ENCODE peak calls at places on chromosomes 1 and 21, in six cellular contexts. C is upper lobe of right lung, I is A549, L is BE2C, D is mammary epithelial cell, F is tibial nerve. J is an unnamed sample.

GRCh38 chr1:248775496-248775895 is 19.9 kb upstream of the LYPD8 start:
- DNase-seq in C (no peak), D (no peak), F (no peak), I (no peak), L (no peak), J (no peak)

GRCh38 chr1:162371611-162372010 is 5.0 kb downstream of the SPATA46 start:
- DNase-seq in I (no peak), L (no peak), C (no peak), F (no peak), D (peak), J (no peak)

GRCh38 chr1:56584910-56585528 is 5.7 kb upstream of the PLPP3 start:
- DNase-seq in C (no peak), F (peak), D (peak), I (peak), L (peak), J (no peak)

GRCh38 chr1:1000357-1001056 is 610 bp upstream of the HES4 start:
- DNase-seq in F (peak), I (no peak), D (peak), C (peak), L (peak), J (no peak)

GRCh38 chr1:2344121-2344681 is 47.2 kb downstream of the MORN1 start:
- DNase-seq in D (peak), I (no peak), C (no peak), L (peak), F (no peak), J (no peak)

GRCh38 chr1:205074084-205074483 is 10.2 kb downstream of the TMEM81 start:
- DNase-seq in C (peak), D (no peak), F (no peak), L (no peak), I (no peak), J (no peak)

GRCh38 chr1:119984771-119985170 is 84.7 kb downstream of the NOTCH2 start:
- DNase-seq in L (no peak), F (no peak), C (no peak), D (peak), I (no peak), J (no peak)

GRCh38 chr1:217660353-217661062 is 29.4 kb downstream of the SPATA17 start:
- DNase-seq in F (no peak), D (peak), L (no peak), I (peak), C (no peak), J (no peak)

GRCh38 chr1:229952670-229953520 is 114.1 kb upstream of the GALNT2 start:
- DNase-seq in I (no peak), D (peak), F (no peak), L (no peak), C (no peak), J (no peak)

GRCh38 chr21:45905196-45905595 is 76.4 kb upstream of the COL6A1 start:
- DNase-seq in F (no peak), D (no peak), I (no peak), L (no peak), C (no peak), J (no peak)

GRCh38 chr1:246117066-246117791 is 389.9 kb downstream of the SMYD3 start:
- DNase-seq in F (peak), I (peak), C (no peak), L (peak), D (no peak), J (no peak)

GRCh38 chr1:6483761-6484117 is 7.7 kb downstream of the PLEKHG5 start:
- DNase-seq in L (no peak), F (no peak), D (no peak), C (no peak), I (no peak), J (no peak)

GRCh38 chr1:6486433-6487011 is 4.9 kb downstream of the PLEKHG5 start:
- DNase-seq in L (peak), F (peak), D (peak), I (peak), C (peak), J (no peak)

GRCh38 chr1:6484826-6485139 is 6.7 kb downstream of the PLEKHG5 start:
- DNase-seq in L (no peak), I (no peak), F (no peak), D (no peak), C (no peak), J (no peak)

GRCh38 chr1:6485937-6486250 is 5.6 kb downstream of the PLEKHG5 start:
- DNase-seq in C (no peak), D (no peak), F (no peak), L (no peak), I (no peak), J (no peak)

DNA sequence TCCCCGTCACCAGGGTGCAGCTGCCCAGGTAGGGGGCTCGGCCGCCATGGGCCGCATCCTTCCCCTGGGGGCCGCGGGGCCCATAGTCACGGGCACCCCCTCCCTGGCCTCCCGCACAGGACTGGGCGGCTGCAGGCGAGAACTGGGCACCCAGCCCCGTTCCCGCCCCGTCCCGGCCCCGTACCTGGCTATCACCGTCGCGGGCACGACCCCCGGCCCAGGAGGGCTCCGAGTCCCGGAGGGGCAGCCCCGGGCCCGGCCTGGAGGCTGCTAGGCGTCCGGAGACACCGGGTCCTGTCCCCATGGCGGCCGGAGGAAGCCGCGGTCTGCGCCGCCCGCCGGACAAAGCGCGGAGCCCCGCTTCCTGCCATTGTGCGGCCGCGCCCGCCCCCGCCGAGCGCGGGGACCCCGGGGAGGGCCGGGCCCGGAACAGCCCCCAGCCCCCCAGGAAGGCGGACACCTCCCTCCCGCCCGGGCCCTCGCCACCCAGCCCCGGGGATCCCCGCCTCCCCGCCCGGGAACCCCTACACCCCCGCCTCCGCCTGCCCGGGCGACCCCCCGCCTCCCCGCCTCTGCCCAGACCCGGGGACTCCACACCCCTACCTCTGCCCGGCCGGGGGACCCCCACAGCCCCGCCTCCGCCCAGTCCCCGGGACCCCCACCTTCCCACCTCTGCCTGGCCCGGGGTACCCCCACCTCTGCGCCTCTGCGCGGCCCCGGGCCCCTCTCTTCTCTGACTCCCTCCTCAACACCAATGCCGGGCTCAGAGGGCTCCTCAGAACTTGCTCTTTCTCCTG is 6.1 kb downstream of the PLEKHG5 start:
- DNase-seq in C (no peak), D (no peak), F (no peak), L (no peak), I (no peak), J (no peak)
- H3K4me3 ChIP-seq in C (peak), D (peak), F (peak), L (no peak), I (no peak), J (peak)

GRCh38 chr1:32801096-32801713 is 16.0 kb downstream of the YARS1 start:
- DNase-seq in C (no peak), L (no peak), F (no peak), I (no peak), D (peak), J (no peak)

GRCh38 chr1:32798679-32799416 is 18.3 kb downstream of the YARS1 start:
- DNase-seq in F (no peak), L (peak), D (no peak), I (no peak), C (no peak), J (no peak)

GRCh38 chr1:32797456-32797855 is 19.7 kb downstream of the YARS1 start:
- DNase-seq in L (no peak), C (no peak), D (no peak), F (no peak), I (no peak), J (no peak)

DNA sequence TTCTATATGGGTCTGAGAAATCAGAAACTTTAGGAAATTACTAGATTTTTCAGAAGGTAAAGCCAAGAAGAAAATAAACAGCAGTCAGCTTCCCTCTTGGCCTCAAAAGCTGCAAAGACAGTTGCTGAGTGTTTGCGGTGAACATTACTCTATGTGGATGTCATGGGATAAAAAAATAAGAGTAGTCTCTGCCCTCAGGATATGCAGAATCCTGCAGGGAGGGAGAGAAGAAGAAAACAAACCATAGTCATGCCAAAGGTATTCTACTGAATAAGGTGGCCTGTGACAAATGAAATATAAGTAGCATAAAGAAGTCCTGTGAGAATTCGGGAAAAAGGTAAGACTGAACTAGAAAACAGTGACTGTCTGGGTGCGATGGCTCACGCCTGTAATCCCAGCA is 19.0 kb downstream of the YARS1 start:
- DNase-seq in C (no peak), F (no peak), L (no peak), D (peak), I (no peak), J (no peak)
- H3K4me3 ChIP-seq in C (no peak), F (no peak), L (no peak), D (no peak), I (no peak), J (no peak)

GRCh38 chr1:206580438-206581113 is 31.7 kb downstream of the EIF2D start:
- DNase-seq in I (no peak), L (no peak), D (no peak), C (no peak), F (no peak), J (no peak)
- H3K4me3 ChIP-seq in I (no peak), L (no peak), D (no peak), C (no peak), F (no peak), J (no peak)

DNA sequence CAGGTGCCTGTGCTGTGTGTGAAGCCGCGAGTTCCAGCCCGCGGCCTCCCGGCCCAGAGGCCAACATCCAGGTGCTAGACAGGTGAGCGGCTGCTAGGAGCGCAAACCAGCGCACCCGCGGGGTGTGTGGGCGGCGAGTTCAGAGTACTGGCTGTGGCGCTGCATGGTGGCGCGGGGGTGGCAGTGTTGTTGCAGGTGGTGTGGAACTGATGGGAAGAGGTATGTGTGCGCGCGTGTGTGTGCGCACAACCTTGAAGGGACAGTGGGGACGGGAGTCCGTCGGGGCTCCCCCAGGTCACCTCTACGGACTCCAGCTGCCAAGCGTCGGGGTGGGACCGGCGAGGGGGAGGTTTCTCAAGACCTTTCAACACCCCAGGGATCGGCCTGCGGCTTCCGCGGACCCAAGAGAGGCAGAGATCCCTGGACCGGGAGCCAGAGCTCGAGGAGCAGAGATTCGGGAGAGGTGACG is 433 bp upstream of the DMBX1 start:
- DNase-seq in L (no peak), D (peak), I (no peak), F (no peak), C (no peak), J (no peak)
- H3K4me3 ChIP-seq in L (no peak), D (peak), I (peak), F (peak), C (peak), J (peak)

DNA sequence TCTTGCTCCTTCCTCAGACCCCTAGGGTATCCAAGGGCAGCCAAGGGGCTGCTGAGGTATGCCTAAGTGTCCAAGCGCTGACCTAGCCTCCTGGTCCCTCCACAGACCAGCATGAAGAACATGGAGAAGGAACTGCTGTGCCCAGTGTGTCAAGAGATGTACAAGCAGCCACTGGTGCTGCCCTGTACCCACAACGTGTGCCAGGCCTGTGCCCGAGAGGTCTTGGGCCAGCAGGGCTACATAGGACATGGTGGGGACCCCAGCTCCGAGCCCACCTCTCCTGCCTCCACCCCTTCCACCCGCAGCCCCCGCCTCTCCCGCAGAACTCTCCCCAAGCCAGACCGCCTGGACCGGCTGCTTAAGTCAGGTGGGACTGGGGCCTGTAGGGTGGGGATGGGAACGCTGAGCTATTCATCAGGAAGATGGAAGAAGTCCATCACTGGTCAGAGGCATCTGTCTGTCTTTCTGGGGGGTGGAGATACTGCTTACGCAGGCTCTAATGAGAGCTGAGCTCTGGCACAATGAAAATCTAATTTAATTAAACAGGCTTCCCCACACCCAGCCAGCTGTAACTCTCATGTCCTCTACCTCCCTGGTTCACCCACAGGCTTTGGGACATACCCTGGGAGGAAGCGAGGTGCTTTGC is 1.8 kb downstream of the TRIM46 start:
- DNase-seq in L (peak), I (no peak), C (peak), F (no peak), D (no peak), J (no peak)
- H3K4me3 ChIP-seq in L (peak), I (no peak), C (no peak), F (no peak), D (no peak), J (no peak)

DNA sequence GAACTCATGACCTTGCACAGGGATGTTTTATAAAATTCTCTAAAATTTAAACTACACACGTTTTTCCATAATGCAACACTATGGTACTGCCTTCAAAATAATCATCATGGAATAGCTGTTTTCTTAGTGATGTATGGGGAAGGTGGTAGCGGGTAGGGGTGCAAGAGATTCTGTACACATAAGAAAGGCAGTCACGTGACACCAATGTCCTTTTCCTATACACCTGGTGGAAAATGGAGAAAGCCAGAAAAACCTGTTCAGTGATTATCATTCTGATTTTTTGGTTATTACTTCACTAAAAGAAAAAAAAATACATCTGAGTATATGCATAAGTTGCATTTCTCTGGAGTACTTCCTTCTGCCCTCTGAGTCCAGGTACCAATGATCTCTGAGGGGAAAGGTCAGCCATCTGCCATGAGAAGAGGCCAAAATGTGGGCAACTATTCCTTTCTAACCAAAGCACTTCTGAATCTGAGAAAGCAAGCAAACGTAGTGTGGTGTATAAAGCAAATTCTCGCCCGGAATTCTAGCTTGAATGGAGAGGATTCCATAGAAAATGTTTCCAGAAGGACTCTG is 137.4 kb downstream of the RERE start:
- DNase-seq in I (no peak), L (no peak), F (no peak), D (no peak), C (no peak), J (no peak)
- H3K4me3 ChIP-seq in I (no peak), L (no peak), F (no peak), D (no peak), C (peak), J (no peak)

GRCh38 chr1:210882414-210883221 is 251.3 kb downstream of the KCNH1 start:
- DNase-seq in I (peak), D (peak), C (no peak), F (no peak), L (no peak), J (no peak)
- H3K4me3 ChIP-seq in I (no peak), D (no peak), C (no peak), F (no peak), L (no peak), J (no peak)

GRCh38 chr1:226626577-226626956 is 78.0 kb downstream of the STUM start:
- DNase-seq in C (peak), F (peak), L (peak), D (peak), I (peak), J (no peak)
- H3K4me3 ChIP-seq in C (peak), F (no peak), L (no peak), D (no peak), I (no peak), J (no peak)

GRCh38 chr21:36693144-36694040 is 5.5 kb upstream of the SIM2 start:
- DNase-seq in D (no peak), L (no peak), C (no peak), F (no peak), I (no peak), J (no peak)
- H3K4me3 ChIP-seq in D (no peak), L (no peak), C (no peak), F (no peak), I (no peak), J (peak)

GRCh38 chr1:110673197-110673701 is 1.5 kb downstream of the KCNA3 start:
- DNase-seq in F (no peak), C (no peak), D (no peak), I (no peak), L (no peak), J (no peak)
- H3K4me3 ChIP-seq in F (peak), C (peak), D (no peak), I (no peak), L (peak), J (peak)